ENCODE peak calls at places on chromosomes 16 and 17, in eight cellular contexts. S is transverse colon, W is Peyer's patch, N is BJ, Z is foreskin fibroblast, E is neural progenitor cell, O is uterus, Q is heart left ventricle. I is an unnamed sample.

GRCh38 chr17:50613007-50613406 is 21.7 kb upstream of the ABCC3 start:
- DNase-seq in S (no peak), W (no peak), N (no peak), Z (no peak), E (no peak), O (no peak), Q (no peak), I (no peak)

GRCh38 chr17:73476890-73477350 is 165.1 kb upstream of the CDC42EP4 start:
- DNase-seq in S (no peak), W (no peak), N (no peak), Z (no peak), E (no peak), O (no peak), Q (peak), I (peak)

GRCh38 chr16:88002211-88002610 is 51.0 kb downstream of the BANP start:
- DNase-seq in S (no peak), W (no peak), N (no peak), Z (no peak), E (no peak), O (no peak), Q (no peak), I (no peak)

GRCh38 chr16:66250686-66251405 is 115.6 kb upstream of the CDH5 start:
- DNase-seq in S (peak), W (peak), N (no peak), Z (peak), E (no peak), O (peak), Q (peak), I (peak)

GRCh38 chr17:44773140-44773539 is 14.4 kb downstream of the ADAM11 start:
- DNase-seq in S (no peak), W (no peak), N (no peak), Z (no peak), E (no peak), O (no peak), Q (no peak), I (no peak)

GRCh38 chr17:6534846-6535514 is 21.4 kb downstream of the PITPNM3 start:
- DNase-seq in S (no peak), W (peak), N (no peak), Z (no peak), E (no peak), O (no peak), Q (no peak), I (no peak)

GRCh38 chr17:27457405-27457730 is 1.1 kb downstream of the KSR1 start:
- DNase-seq in S (no peak), W (no peak), N (no peak), Z (no peak), E (no peak), O (no peak), Q (no peak), I (no peak)

GRCh38 chr16:46577988-46578579 is 43.1 kb downstream of the SHCBP1 start:
- DNase-seq in S (no peak), W (no peak), N (no peak), Z (no peak), E (no peak), O (no peak), Q (no peak), I (no peak)

GRCh38 chr16:74698220-74698619 is 2.4 kb downstream of the MLKL start:
- DNase-seq in S (no peak), W (no peak), N (no peak), Z (peak), E (no peak), O (no peak), Q (no peak), I (no peak)

GRCh38 chr16:64736887-64737286 is 385.0 kb downstream of the CDH11 start:
- DNase-seq in S (no peak), W (no peak), N (no peak), Z (no peak), E (no peak), O (no peak), Q (no peak), I (no peak)

GRCh38 chr16:81821422-81822128 is 42.5 kb downstream of the PLCG2 start:
- DNase-seq in S (peak), W (peak), N (no peak), Z (no peak), E (peak), O (no peak), Q (no peak), I (no peak)

GRCh38 chr17:560379-560935 is 154.2 kb downstream of the VPS53 start:
- DNase-seq in S (no peak), W (no peak), N (no peak), Z (peak), E (no peak), O (no peak), Q (no peak), I (no peak)
- H3K4me3 ChIP-seq in S (no peak), W (no peak), N (no peak), Z (no peak), E (no peak), O (no peak), Q (no peak), I (no peak)

GRCh38 chr17:65916425-65916824 is 275.5 kb downstream of the CEP112 start:
- DNase-seq in S (no peak), W (no peak), N (no peak), Z (no peak), E (no peak), O (no peak), Q (no peak), I (no peak)

GRCh38 chr17:65920996-65921395 is 270.9 kb downstream of the CEP112 start:
- DNase-seq in S (no peak), W (no peak), N (no peak), Z (no peak), E (no peak), O (no peak), Q (no peak), I (no peak)

GRCh38 chr17:65918450-65918849 is 273.5 kb downstream of the CEP112 start:
- DNase-seq in S (no peak), W (no peak), N (no peak), Z (no peak), E (no peak), O (no peak), Q (no peak), I (no peak)

GRCh38 chr17:65917560-65917959 is 274.4 kb downstream of the CEP112 start:
- DNase-seq in S (no peak), W (no peak), N (no peak), Z (no peak), E (no peak), O (no peak), Q (no peak), I (no peak)

DNA sequence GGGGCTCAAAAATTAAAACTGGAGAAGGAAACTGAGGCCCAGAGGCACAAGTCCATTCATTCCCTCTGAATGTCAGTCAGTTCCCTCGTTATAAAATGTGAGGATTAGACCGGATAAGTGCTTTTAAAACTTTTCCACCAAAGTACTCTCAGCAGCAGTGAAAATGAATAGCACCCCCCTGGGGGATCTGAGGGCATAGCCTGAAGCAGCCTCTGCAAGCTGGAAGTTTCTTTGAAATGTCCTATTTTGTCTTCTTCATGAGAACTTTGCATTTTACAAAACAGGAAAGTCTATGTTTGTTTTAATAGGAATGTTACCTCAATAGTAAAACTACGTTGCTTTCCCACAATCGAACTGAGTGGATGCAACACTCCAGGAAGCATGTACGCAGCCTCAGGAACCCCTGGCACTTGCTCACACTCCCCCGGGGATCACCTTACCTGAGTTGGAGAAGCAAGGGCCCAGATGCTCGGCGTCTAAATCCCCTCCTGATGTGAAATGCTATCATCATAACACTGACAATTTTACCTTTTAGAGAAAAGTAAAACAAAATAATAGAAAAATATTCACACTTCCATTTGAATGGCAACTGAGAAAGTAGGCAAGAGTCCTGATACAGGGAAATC is 272.9 kb downstream of the CEP112 start:
- DNase-seq in S (no peak), W (no peak), N (no peak), Z (peak), E (peak), O (no peak), Q (no peak), I (no peak)
- TF ChIP-seq CTCF in S (no peak), W (no peak), N (peak), Z (peak), E (peak), O (peak), Q (peak), I (peak)

GRCh38 chr16:63618896-63619295 is 1503.0 kb downstream of the CDH11 start:
- DNase-seq in S (no peak), W (no peak), N (no peak), Z (no peak), E (no peak), O (no peak), Q (no peak), I (no peak)

GRCh38 chr16:63617990-63618763 is 1503.7 kb downstream of the CDH11 start:
- DNase-seq in S (no peak), W (peak), N (no peak), Z (no peak), E (no peak), O (no peak), Q (peak), I (peak)

GRCh38 chr16:63628812-63629211 is 1493.1 kb downstream of the CDH11 start:
- DNase-seq in S (no peak), W (no peak), N (no peak), Z (no peak), E (peak), O (no peak), Q (no peak), I (no peak)

GRCh38 chr16:63625141-63625540 is 1496.7 kb downstream of the CDH11 start:
- DNase-seq in S (no peak), W (no peak), N (no peak), Z (no peak), E (no peak), O (no peak), Q (no peak), I (no peak)

GRCh38 chr16:63623551-63624039 is 1498.3 kb downstream of the CDH11 start:
- DNase-seq in S (no peak), W (no peak), N (no peak), Z (no peak), E (no peak), O (no peak), Q (no peak), I (no peak)
- H3K4me3 ChIP-seq in S (no peak), W (no peak), N (no peak), Z (no peak), E (no peak), O (no peak), Q (no peak), I (no peak)

GRCh38 chr16:1565083-1565805 is 31.8 kb downstream of the TMEM204 start:
- DNase-seq in S (no peak), W (no peak), N (no peak), Z (no peak), E (no peak), O (no peak), Q (no peak), I (no peak)

GRCh38 chr16:1561836-1562235 is 28.4 kb downstream of the TMEM204 start:
- DNase-seq in S (no peak), W (no peak), N (no peak), Z (no peak), E (no peak), O (no peak), Q (no peak), I (no peak)

GRCh38 chr16:1563786-1564185 is 30.3 kb downstream of the TMEM204 start:
- DNase-seq in S (no peak), W (no peak), N (no peak), Z (no peak), E (no peak), O (no peak), Q (no peak), I (no peak)

GRCh38 chr16:1561266-1561665 is 27.8 kb downstream of the TMEM204 start:
- DNase-seq in S (no peak), W (no peak), N (no peak), Z (no peak), E (no peak), O (no peak), Q (no peak), I (no peak)

DNA sequence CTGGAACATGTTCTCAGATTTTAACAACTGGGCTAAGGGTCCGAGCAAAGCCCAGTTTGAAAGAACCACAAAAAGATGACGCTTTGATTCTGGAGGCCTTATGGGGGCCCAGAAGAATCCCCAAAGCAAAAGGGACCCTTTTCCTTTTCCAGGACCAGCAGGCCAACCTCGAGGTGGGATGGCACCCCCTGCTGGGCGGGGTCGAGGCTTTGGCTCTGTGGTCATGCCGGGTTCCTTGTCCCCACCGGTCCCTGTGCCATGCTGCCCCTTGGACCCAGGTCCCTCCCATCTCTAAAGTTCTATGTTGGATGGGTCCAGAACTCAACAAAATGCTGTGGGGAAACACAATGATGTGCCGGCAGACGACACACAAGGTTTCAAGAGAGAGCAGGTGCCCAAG is 30.9 kb downstream of the TMEM204 start:
- DNase-seq in S (no peak), W (no peak), N (no peak), Z (peak), E (no peak), O (no peak), Q (no peak), I (no peak)
- TF ChIP-seq CTCF in S (peak), W (peak), N (peak), Z (no peak), E (no peak), O (peak), Q (peak), I (peak)

DNA sequence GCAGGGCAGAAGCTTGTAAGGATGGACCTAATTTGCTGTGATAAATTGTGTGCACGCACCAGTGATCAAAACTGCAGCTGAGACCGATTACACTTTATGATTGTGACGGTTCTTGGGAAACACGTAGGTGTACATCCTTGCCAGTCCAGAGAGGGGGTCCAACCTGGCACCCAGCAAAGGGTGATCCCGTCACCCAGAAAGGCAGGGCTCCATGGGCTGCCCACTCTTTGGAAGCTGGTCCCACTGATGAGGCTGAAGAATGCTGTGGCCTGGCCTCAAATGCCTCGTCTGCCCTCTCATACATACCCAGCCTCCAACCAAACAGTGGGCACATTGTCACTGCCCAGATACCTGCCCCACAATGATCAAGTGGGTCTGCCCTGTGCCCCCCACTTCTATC is 132.0 kb downstream of the C16orf78 start:
- DNase-seq in S (no peak), W (no peak), N (no peak), Z (no peak), E (no peak), O (no peak), Q (no peak), I (no peak)
- H3K4me3 ChIP-seq in S (no peak), W (no peak), N (no peak), Z (no peak), E (no peak), O (no peak), Q (no peak), I (no peak)

GRCh38 chr17:386145-386876 is 33.7 kb upstream of the RPH3AL start:
- DNase-seq in S (peak), W (peak), N (no peak), Z (peak), E (peak), O (peak), Q (peak), I (peak)
- TF ChIP-seq CTCF in S (peak), W (peak), N (peak), Z (peak), E (peak), O (peak), Q (peak), I (peak)

DNA sequence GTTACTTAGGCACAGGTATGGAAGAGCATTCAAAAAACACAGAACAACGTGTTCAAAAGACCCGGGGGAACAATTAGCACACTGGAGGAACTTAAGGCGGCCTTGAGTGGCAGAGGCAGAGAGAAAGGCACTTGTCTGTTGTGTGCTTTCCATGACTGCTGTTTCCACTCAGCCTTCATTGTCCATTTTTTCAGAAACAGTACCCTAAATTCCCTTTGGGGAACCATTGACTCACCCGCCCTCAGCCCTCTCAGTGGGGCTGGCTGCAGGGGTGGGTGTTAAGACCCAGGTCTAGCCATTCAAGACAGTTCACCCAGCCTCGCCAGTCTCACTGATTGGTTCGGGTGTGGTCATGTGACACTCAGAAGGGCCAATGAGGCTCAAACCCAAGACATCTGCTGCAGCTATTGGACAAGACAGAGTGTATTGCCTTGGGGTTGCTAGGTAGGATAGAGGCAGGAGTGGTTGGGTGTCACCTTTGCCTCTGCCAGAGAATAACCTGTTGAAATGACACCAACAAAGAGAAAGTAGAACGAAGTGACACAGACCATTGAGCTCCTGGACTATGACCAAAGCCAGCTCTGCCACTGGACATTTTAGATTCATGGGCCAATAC is 19.6 kb upstream of the CEP20 start:
- DNase-seq in S (peak), W (peak), N (no peak), Z (no peak), E (peak), O (no peak), Q (no peak), I (no peak)
- H3K4me3 ChIP-seq in S (no peak), W (no peak), N (no peak), Z (no peak), E (no peak), O (no peak), Q (no peak), I (no peak)

DNA sequence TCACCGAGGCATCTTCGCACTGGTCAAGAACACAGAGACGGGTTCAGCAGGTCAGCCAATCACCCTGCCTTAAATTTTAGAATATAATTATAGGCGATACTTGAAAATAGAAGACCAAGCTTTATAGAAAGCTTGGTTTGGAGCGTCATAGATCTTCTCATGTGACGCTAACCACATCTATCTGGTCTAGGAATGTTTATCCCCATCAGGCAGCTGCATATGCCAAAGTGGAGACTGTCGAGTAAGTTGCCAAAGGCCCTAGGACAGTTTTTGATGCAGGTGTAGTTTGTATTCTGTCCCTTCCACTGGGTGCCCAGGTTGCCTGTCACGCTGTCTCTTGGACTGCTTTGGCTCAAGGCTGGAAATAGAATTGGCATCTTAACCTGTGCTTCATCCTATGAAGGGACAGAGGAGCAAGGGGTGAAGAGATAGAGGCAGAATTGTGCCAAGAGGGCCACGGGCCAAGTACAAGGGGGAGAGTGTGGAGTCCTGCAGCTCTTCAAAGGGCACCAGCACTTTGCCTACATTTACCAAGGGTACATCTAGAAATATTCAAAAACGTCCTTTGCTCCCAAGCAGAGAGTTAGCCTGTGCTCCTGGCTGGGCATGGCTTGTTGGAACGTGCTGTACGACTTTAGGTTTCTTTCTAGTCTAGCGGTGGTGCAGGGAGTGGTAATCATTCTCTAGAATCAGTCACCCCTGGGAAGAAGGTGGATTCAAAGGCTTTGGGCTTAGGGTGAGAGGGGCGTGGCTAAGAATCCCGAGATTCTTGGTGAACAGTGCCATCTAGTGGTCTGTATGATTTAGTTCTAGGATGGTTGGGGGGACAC is 5.3 kb upstream of the WIPI1 start:
- DNase-seq in S (peak), W (peak), N (no peak), Z (peak), E (peak), O (peak), Q (peak), I (peak)
- TF ChIP-seq CTCF in S (peak), W (peak), N (peak), Z (peak), E (peak), O (peak), Q (peak), I (peak)